ENCODE peak calls at places on chromosomes 7 and 10, in seven cellular contexts. V is astrocyte, F is endothelial cell of umbilical vein, D is mesenchymal stem cell, C is PC-3, Z is heart right ventricle, I is endodermal cell. B is an unnamed sample. For H3K4me1, the result is how much of the 10 kb centered on the place peaks cover.

GRCh38 chr7:1041471-1042160 is 2.7 kb upstream of the GPR146 start:
- DNase-seq in V (no peak), F (no peak), D (no peak), C (no peak), Z (no peak), I (no peak), B (no peak)

GRCh38 chr7:1529383-1530116 is 952 bp upstream of the MAFK start:
- DNase-seq in V (no peak), F (no peak), D (no peak), C (no peak), Z (no peak), I (no peak), B (no peak)

GRCh38 chr10:35329520-35329919 is 6.8 kb upstream of the CCNY start:
- DNase-seq in V (no peak), F (no peak), D (no peak), C (no peak), Z (no peak), I (peak), B (no peak)

GRCh38 chr7:43114451-43114765 is 2.0 kb downstream of the HECW1 start:
- DNase-seq in V (no peak), F (no peak), D (no peak), C (no peak), Z (no peak), I (no peak), B (no peak)

GRCh38 chr10:132006966-132007365 is 25.2 kb upstream of the BNIP3 start:
- DNase-seq in V (no peak), F (no peak), D (no peak), C (no peak), Z (no peak), I (peak), B (no peak)

GRCh38 chr10:45254892-45255291 is 60.5 kb downstream of the OR13A1 start:
- DNase-seq in V (no peak), F (no peak), D (no peak), C (no peak), Z (no peak), I (no peak), B (no peak)

GRCh38 chr7:41003031-41003925 is 699.6 kb downstream of the INHBA start:
- DNase-seq in V (no peak), F (peak), D (no peak), C (peak), Z (no peak), I (peak), B (no peak)

GRCh38 chr7:93949468-93949867 is 27.9 kb downstream of the GNG11 start:
- DNase-seq in V (peak), F (peak), D (peak), C (peak), Z (no peak), I (no peak), B (no peak)

GRCh38 chr10:4131407-4132215 is 346.6 kb upstream of the KLF6 start:
- DNase-seq in V (peak), F (peak), D (peak), C (peak), Z (no peak), I (no peak), B (no peak)

GRCh38 chr10:12455774-12456173 is 106.4 kb downstream of the CAMK1D start:
- DNase-seq in V (no peak), F (peak), D (peak), C (peak), Z (no peak), I (no peak), B (no peak)

GRCh38 chr7:7702826-7703225 is 15.6 kb downstream of the RPA3 start:
- DNase-seq in V (no peak), F (no peak), D (no peak), C (no peak), Z (no peak), I (no peak), B (no peak)

GRCh38 chr7:44814956-44815355 is 18.5 kb downstream of the PPIA start:
- DNase-seq in V (no peak), F (no peak), D (no peak), C (no peak), Z (no peak), I (no peak), B (no peak)

GRCh38 chr7:158827411-158828342 is 1.6 kb downstream of the ESYT2 start:
- DNase-seq in V (peak), F (peak), D (peak), C (peak), Z (no peak), I (no peak), B (no peak)

GRCh38 chr10:120437541-120437940 is 19.5 kb upstream of the PLPP4 start:
- DNase-seq in V (no peak), F (no peak), D (no peak), C (no peak), Z (no peak), I (no peak), B (no peak)

GRCh38 chr10:62560207-62560819 is 186.1 kb downstream of the ZNF365 start:
- DNase-seq in V (peak), F (no peak), D (peak), C (peak), Z (no peak), I (no peak), B (no peak)

GRCh38 chr10:73876971-73877370 is 2.6 kb upstream of the CAMK2G start:
- DNase-seq in V (peak), F (no peak), D (peak), C (peak), Z (no peak), I (no peak), B (no peak)

GRCh38 chr10:32446701-32447406 is 914 bp downstream of the CCDC7 start:
- DNase-seq in V (peak), F (peak), D (peak), C (no peak), Z (no peak), I (no peak), B (no peak)

GRCh38 chr7:7135074-7135473 is 47.3 kb upstream of the C1GALT1 start:
- DNase-seq in V (no peak), F (no peak), D (no peak), C (no peak), Z (no peak), I (no peak), B (no peak)

GRCh38 chr7:37342665-37343471 is 105.8 kb downstream of the ELMO1 start:
- DNase-seq in V (no peak), F (peak), D (no peak), C (no peak), Z (no peak), I (no peak), B (no peak)
- H3K4me3 ChIP-seq in V (no peak), F (no peak), D (no peak), C (no peak), Z (no peak), I (no peak), B (no peak)

GRCh38 chr7:69749994-69750393 is 151.7 kb downstream of the AUTS2 start:
- DNase-seq in V (no peak), F (no peak), D (no peak), C (no peak), Z (no peak), I (no peak), B (no peak)
- H3K4me1 ChIP-seq in V (under half), F (under half), D (under half), C (under half), Z (under half), I (under half), B (under half)

GRCh38 chr7:132063800-132064199 is 507.4 kb upstream of the PODXL start:
- DNase-seq in V (no peak), F (no peak), D (no peak), C (no peak), Z (no peak), I (no peak), B (peak)

GRCh38 chr7:132066776-132067175 is 509.5 kb downstream of the PLXNA4 start:
- DNase-seq in V (peak), F (no peak), D (peak), C (no peak), Z (peak), I (no peak), B (peak)

GRCh38 chr7:132065973-132066611 is 509.7 kb upstream of the PODXL start:
- DNase-seq in V (no peak), F (no peak), D (no peak), C (no peak), Z (no peak), I (no peak), B (no peak)

GRCh38 chr7:132061931-132062330 is 505.5 kb upstream of the PODXL start:
- DNase-seq in V (peak), F (no peak), D (no peak), C (peak), Z (no peak), I (no peak), B (peak)

GRCh38 chr7:132065193-132065972 is 509.0 kb upstream of the PODXL start:
- DNase-seq in V (peak), F (peak), D (peak), C (peak), Z (peak), I (no peak), B (peak)
- H3K27ac ChIP-seq in V (peak), F (peak), D (peak), C (peak), Z (peak), I (peak), B (peak)

DNA sequence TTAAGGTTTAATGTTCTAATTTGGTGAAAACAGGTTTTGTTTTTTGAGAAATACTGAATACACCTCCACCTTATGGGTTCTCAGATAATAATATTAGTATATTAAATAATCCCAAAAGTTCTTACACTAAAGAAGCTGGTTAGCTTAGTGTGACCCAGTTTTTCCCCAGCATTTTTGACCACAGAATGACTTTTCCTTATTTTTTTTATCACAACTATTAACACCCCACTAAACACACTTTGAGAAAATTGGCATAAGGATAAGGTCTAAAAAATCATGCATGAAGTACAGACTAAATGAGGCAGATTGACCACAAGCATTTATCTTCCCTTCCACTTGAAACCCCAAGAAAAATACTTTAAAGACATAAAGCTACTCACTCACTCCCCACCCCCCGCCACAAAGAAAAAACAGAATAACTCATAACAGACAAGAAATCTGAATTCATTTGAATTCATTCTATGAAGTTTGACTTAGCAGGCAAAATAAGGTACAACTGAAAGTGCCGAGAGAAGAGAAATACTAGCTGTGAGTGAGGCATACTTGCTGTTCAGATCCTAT is 49.7 kb upstream of the WNT16 start:
- DNase-seq in V (peak), F (no peak), D (no peak), C (no peak), Z (no peak), I (no peak), B (no peak)
- H3K4me3 ChIP-seq in V (peak), F (no peak), D (no peak), C (no peak), Z (no peak), I (no peak), B (no peak)

GRCh38 chr7:139798892-139799291 is 21.1 kb upstream of the HIPK2 start:
- DNase-seq in V (no peak), F (no peak), D (no peak), C (no peak), Z (no peak), I (peak), B (no peak)
- H3K4me1 ChIP-seq in V (under half), F (under half), D (under half), C (under half), Z (under half), I (under half), B (under half)

DNA sequence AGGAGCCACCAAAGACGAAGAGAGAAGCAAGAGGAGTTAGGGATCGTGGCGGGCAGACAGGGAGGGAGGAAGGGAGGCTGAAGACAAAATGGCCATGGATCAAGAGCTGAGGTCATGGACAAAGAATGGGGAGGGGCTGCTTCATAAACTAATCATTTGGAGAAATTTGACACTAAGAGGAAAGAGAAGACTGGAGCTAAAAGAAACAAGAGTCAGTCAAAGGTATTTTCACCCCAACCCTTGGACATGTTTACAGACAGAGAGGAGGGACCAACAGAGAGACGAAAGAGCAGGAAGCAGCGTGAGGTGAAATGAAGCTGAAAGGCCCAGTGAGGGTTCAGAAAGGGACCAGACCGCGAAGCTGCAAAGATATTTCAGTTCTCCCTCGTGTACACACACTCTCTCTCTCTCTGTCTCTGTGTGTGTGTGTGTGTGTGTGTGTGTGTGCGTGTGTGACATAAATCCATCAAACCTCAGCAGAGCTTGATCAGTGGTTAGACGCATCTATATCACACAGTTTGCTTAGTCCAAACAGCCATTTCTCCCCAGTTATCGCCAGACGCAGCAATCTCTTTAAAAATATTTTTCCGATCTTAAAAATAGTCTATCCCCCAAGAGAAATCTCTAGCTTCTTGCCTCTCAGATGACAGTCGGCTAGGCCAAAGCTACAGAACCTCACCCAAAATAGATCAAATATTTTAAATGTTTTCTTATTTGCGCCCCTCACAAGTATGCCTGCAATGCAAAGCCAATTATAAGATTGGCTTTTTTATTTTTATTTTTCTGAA is 12.5 kb upstream of the CALD1 start:
- DNase-seq in V (peak), F (no peak), D (no peak), C (no peak), Z (no peak), I (no peak), B (no peak)
- H3K27ac ChIP-seq in V (peak), F (no peak), D (peak), C (no peak), Z (peak), I (no peak), B (peak)

GRCh38 chr10:31145986-31146385 is 114.3 kb upstream of the ZNF438 start:
- DNase-seq in V (no peak), F (no peak), D (no peak), C (no peak), Z (no peak), I (no peak), B (no peak)
- H3K4me3 ChIP-seq in V (no peak), F (no peak), D (no peak), C (no peak), Z (no peak), I (no peak), B (no peak)

GRCh38 chr10:77881636-77882035 is 44.9 kb downstream of the DLG5 start:
- DNase-seq in V (no peak), F (no peak), D (no peak), C (no peak), Z (no peak), I (no peak), B (no peak)

GRCh38 chr10:77877461-77878344 is 48.9 kb downstream of the DLG5 start:
- DNase-seq in V (peak), F (peak), D (peak), C (no peak), Z (peak), I (peak), B (no peak)

GRCh38 chr10:77881222-77881621 is 45.3 kb downstream of the DLG5 start:
- DNase-seq in V (no peak), F (no peak), D (no peak), C (no peak), Z (no peak), I (peak), B (no peak)

GRCh38 chr10:77879710-77880109 is 46.8 kb downstream of the DLG5 start:
- DNase-seq in V (no peak), F (no peak), D (no peak), C (no peak), Z (no peak), I (peak), B (no peak)

DNA sequence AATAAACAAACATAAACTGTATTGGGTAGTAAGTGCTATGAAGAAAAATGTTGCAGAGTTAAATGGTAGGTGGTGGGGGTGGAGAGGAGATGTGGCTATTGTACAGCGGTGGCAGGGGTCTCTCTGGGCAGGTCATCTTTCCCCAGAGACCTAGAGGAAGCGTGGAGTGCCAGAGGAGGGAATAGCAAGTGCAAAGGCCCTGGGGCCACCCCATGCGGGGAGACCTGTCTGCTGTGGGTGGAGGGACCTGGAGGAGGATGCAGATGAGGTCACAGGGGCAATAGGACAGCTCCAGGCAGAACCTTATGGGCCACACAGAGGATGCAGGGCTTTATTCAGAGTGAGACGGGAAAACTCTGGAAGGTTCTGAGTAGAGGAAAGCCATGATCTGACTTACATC is 47.5 kb downstream of the DLG5 start:
- DNase-seq in V (no peak), F (no peak), D (no peak), C (no peak), Z (no peak), I (no peak), B (no peak)
- H3K4me1 ChIP-seq in V (under half), F (under half), D (under half), C (under half), Z (under half), I (under half), B (under half)